ENCODE peak calls at places on chromosomes 4 and X, in six cellular contexts. One of them, this sample, is unnamed.

GRCh38 chr4:71195932-71196331 is 142.9 kb upstream of the SLC4A4 start:
- DNase-seq in PC-3: no peak
- DNase-seq in uterus: no peak
- DNase-seq in GM12864: no peak
- DNase-seq in fibroblast of lung: peak
- DNase-seq in AG04449: peak
- DNase-seq in this sample: peak

GRCh38 chrX:132270699-132271098 is 51.5 kb upstream of the RAP2C start:
- DNase-seq in PC-3: peak
- DNase-seq in uterus: peak
- DNase-seq in GM12864: no peak
- DNase-seq in fibroblast of lung: peak
- DNase-seq in AG04449: no peak
- DNase-seq in this sample: peak

GRCh38 chr4:7769936-7770674 is 169.6 kb downstream of the AFAP1 start:
- DNase-seq in PC-3: peak
- DNase-seq in uterus: no peak
- DNase-seq in GM12864: no peak
- DNase-seq in fibroblast of lung: peak
- DNase-seq in AG04449: no peak
- DNase-seq in this sample: peak

GRCh38 chrX:131783555-131784338 is 239.4 kb upstream of the STK26 start:
- DNase-seq in PC-3: peak
- DNase-seq in uterus: peak
- DNase-seq in GM12864: no peak
- DNase-seq in fibroblast of lung: no peak
- DNase-seq in AG04449: no peak
- DNase-seq in this sample: peak

GRCh38 chrX:107731831-107732502 is 43.6 kb downstream of the TSC22D3 start:
- DNase-seq in PC-3: peak
- DNase-seq in uterus: peak
- DNase-seq in GM12864: no peak
- DNase-seq in fibroblast of lung: peak
- DNase-seq in AG04449: no peak
- DNase-seq in this sample: peak

GRCh38 chrX:31420711-31421151 is 348.9 kb upstream of the FTHL17 start:
- DNase-seq in PC-3: no peak
- DNase-seq in uterus: no peak
- DNase-seq in GM12864: no peak
- DNase-seq in fibroblast of lung: peak
- DNase-seq in AG04449: no peak
- DNase-seq in this sample: peak

GRCh38 chr4:37604464-37604863 is 81.7 kb downstream of the RELL1 start:
- DNase-seq in PC-3: peak
- DNase-seq in uterus: no peak
- DNase-seq in GM12864: no peak
- DNase-seq in fibroblast of lung: peak
- DNase-seq in AG04449: no peak
- DNase-seq in this sample: peak

GRCh38 chrX:16788477-16788876 is 2.2 kb downstream of the TXLNG start:
- DNase-seq in PC-3: no peak
- DNase-seq in uterus: peak
- DNase-seq in GM12864: no peak
- DNase-seq in fibroblast of lung: peak
- DNase-seq in AG04449: no peak
- DNase-seq in this sample: peak

GRCh38 chr4:6250235-6250983 is 19.2 kb upstream of the WFS1 start:
- DNase-seq in PC-3: peak
- DNase-seq in uterus: no peak
- DNase-seq in GM12864: peak
- DNase-seq in fibroblast of lung: peak
- DNase-seq in AG04449: no peak
- DNase-seq in this sample: peak
- H3K4me3 ChIP-seq in PC-3: peak
- H3K4me3 ChIP-seq in uterus: no peak
- H3K4me3 ChIP-seq in GM12864: no peak
- H3K4me3 ChIP-seq in fibroblast of lung: no peak
- H3K4me3 ChIP-seq in AG04449: no peak
- H3K4me3 ChIP-seq in this sample: no peak

GRCh38 chrX:10617186-10617963 is 3.0 kb downstream of the MID1 start:
- DNase-seq in PC-3: peak
- DNase-seq in uterus: no peak
- DNase-seq in GM12864: no peak
- DNase-seq in fibroblast of lung: no peak
- DNase-seq in AG04449: no peak
- DNase-seq in this sample: no peak
- H3K4me3 ChIP-seq in PC-3: peak
- H3K4me3 ChIP-seq in uterus: no peak
- H3K4me3 ChIP-seq in GM12864: no peak
- H3K4me3 ChIP-seq in fibroblast of lung: peak
- H3K4me3 ChIP-seq in AG04449: peak
- H3K4me3 ChIP-seq in this sample: no peak

DNA sequence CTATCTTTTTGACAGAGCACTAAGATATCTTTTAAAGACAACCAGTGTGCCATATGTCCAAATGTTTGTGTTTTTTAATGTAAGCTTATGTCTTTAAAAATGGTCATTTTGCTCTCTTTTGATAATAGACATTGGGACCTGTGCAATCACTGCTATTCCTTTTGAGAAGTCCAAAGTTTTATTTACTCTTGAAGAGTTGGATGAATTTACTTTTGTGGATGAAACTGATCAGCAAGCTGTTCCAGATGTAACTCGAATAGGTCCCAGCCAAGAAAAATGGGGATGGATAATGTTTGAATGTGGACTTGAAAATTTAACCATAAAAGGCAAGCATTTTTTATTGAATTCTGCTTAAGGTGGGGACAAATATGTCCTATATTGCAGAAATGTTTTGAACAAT is 97.2 kb downstream of the BLTP1 start:
- DNase-seq in PC-3: no peak
- DNase-seq in uterus: no peak
- DNase-seq in GM12864: no peak
- DNase-seq in fibroblast of lung: no peak
- DNase-seq in AG04449: no peak
- DNase-seq in this sample: no peak
- H3K4me3 ChIP-seq in PC-3: no peak
- H3K4me3 ChIP-seq in uterus: no peak
- H3K4me3 ChIP-seq in GM12864: no peak
- H3K4me3 ChIP-seq in fibroblast of lung: no peak
- H3K4me3 ChIP-seq in AG04449: no peak
- H3K4me3 ChIP-seq in this sample: no peak

GRCh38 chr4:40978548-40978947 is 228.8 kb downstream of the NSUN7 start:
- DNase-seq in PC-3: no peak
- DNase-seq in uterus: no peak
- DNase-seq in GM12864: no peak
- DNase-seq in fibroblast of lung: peak
- DNase-seq in AG04449: no peak
- DNase-seq in this sample: no peak
- H3K4me3 ChIP-seq in PC-3: no peak
- H3K4me3 ChIP-seq in uterus: no peak
- H3K4me3 ChIP-seq in GM12864: no peak
- H3K4me3 ChIP-seq in fibroblast of lung: no peak
- H3K4me3 ChIP-seq in AG04449: no peak
- H3K4me3 ChIP-seq in this sample: no peak

DNA sequence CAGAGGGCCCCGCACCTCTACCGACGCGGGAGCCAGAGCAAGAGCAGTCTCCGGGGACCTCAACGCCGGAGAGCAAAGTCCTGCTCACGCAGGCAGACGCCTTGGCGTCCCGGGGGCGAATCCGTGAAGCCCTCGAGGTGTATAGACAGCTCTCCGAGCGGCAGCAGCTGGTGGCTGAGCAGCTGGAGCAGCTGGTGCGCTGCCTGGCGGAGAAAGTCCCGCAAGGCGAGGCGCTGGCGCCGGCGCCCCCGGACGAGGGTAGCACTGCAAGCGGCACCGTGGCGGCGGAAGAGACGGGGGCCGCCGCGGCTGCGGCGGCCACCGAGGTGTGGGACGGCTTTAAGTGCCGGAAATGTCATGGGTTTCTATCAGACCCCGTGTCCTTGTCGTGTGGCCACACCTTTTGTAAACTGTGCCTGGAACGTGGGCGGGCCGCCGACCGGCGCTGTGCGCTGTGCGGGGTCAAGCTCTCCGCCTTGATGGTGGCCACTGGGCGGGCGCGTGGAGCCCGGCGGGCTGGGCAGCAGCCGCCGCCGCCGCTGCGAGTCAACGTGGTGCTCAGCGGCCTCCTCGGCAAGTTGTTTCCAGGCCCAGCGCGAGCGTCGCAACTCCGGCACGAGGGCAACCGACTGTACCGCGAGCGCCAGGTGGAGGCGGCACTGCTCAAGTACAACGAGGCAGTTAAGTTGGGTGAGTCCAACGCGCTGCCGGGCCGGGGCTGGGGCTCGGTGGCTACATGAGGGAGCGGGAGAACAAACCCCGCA is 672 bp downstream of the LONRF3 start:
- DNase-seq in PC-3: peak
- DNase-seq in uterus: peak
- DNase-seq in GM12864: no peak
- DNase-seq in fibroblast of lung: no peak
- DNase-seq in AG04449: no peak
- DNase-seq in this sample: no peak
- H3K4me3 ChIP-seq in PC-3: peak
- H3K4me3 ChIP-seq in uterus: peak
- H3K4me3 ChIP-seq in GM12864: no peak
- H3K4me3 ChIP-seq in fibroblast of lung: peak
- H3K4me3 ChIP-seq in AG04449: no peak
- H3K4me3 ChIP-seq in this sample: peak

GRCh38 chr4:170088686-170089085 is 1.1 kb downstream of the AADAT start:
- DNase-seq in PC-3: no peak
- DNase-seq in uterus: no peak
- DNase-seq in GM12864: no peak
- DNase-seq in fibroblast of lung: peak
- DNase-seq in AG04449: no peak
- DNase-seq in this sample: no peak
- H3K4me3 ChIP-seq in PC-3: peak
- H3K4me3 ChIP-seq in uterus: peak
- H3K4me3 ChIP-seq in GM12864: no peak
- H3K4me3 ChIP-seq in fibroblast of lung: peak
- H3K4me3 ChIP-seq in AG04449: peak
- H3K4me3 ChIP-seq in this sample: no peak

DNA sequence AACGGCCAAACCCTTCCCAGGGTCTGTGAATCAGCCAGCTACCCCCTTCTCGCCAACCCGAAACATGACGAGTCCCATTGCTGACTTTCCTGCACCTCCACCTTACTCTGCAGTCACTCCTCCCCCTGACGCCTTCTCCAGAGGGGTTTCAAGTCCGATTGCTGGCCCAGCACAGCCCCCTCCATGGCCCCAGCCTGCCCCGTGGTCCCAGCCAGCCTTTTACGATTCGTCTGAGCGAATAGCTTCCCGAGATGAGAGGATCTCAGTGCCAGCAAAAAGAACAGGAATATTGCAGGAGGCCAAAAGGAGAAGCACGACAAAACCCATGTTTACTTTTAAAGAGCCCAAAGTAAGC is 105.1 kb upstream of the MYOZ2 start:
- DNase-seq in PC-3: no peak
- DNase-seq in uterus: no peak
- DNase-seq in GM12864: no peak
- DNase-seq in fibroblast of lung: no peak
- DNase-seq in AG04449: no peak
- DNase-seq in this sample: no peak
- H3K4me3 ChIP-seq in PC-3: no peak
- H3K4me3 ChIP-seq in uterus: peak
- H3K4me3 ChIP-seq in GM12864: no peak
- H3K4me3 ChIP-seq in fibroblast of lung: no peak
- H3K4me3 ChIP-seq in AG04449: no peak
- H3K4me3 ChIP-seq in this sample: no peak

This sample was measured in fibroblast of villous mesenchyme.